ENCODE peak calls at places on chromosomes 2 and 18, in eight cellular contexts. F is AG04449, A is upper lobe of right lung, L is GM13976, X is HCT116, H is NB4, W is BE2C, S is hepatocyte. O is an unnamed sample.

GRCh38 chr2:168480825-168481585 is 24.9 kb downstream of the CERS6 start:
- DNase-seq in L (no peak), F (no peak), X (no peak), W (no peak), H (no peak), A (no peak), S (no peak), O (no peak)

GRCh38 chr2:226622484-226622883 is 177.1 kb downstream of the IRS1 start:
- DNase-seq in X (no peak), S (no peak), L (no peak), F (no peak), A (no peak), H (no peak), W (no peak), O (no peak)

GRCh38 chr18:36075862-36076587 is 8.7 kb upstream of the RPRD1A start:
- DNase-seq in H (peak), A (no peak), X (no peak), L (no peak), S (peak), W (no peak), F (no peak), O (no peak)

GRCh38 chr2:10868465-10869314 is 43.0 kb upstream of the KCNF1 start:
- DNase-seq in X (no peak), F (peak), S (no peak), A (no peak), L (no peak), W (peak), H (no peak), O (no peak)

GRCh38 chr18:955379-956066 is 50.9 kb downstream of the ADCYAP1 start:
- DNase-seq in W (no peak), H (no peak), F (no peak), L (no peak), X (no peak), A (no peak), S (no peak), O (no peak)

GRCh38 chr2:172826522-172826921 is 90.9 kb downstream of the RAPGEF4 start:
- DNase-seq in X (no peak), A (no peak), H (no peak), L (no peak), S (no peak), F (no peak), W (no peak), O (no peak)

GRCh38 chr2:51222106-51222505 is 190.2 kb upstream of the NRXN1 start:
- DNase-seq in W (no peak), F (no peak), A (no peak), S (no peak), X (no peak), L (no peak), H (no peak), O (no peak)

GRCh38 chr2:70766357-70767093 is 1.5 kb downstream of the ADD2 start:
- DNase-seq in F (no peak), H (no peak), L (no peak), A (no peak), S (no peak), X (no peak), W (no peak), O (no peak)

GRCh38 chr18:34817636-34818035 is 107.5 kb downstream of the DTNA start:
- DNase-seq in S (no peak), L (no peak), F (no peak), W (no peak), A (no peak), X (no peak), H (no peak), O (no peak)

GRCh38 chr18:76757925-76758324 is 64.4 kb upstream of the ZNF236 start:
- DNase-seq in A (no peak), F (no peak), S (no peak), X (no peak), W (no peak), L (no peak), H (no peak), O (no peak)

GRCh38 chr2:155842103-155842502 is 490.4 kb downstream of the NR4A2 start:
- DNase-seq in W (no peak), H (no peak), X (no peak), F (no peak), L (no peak), S (no peak), A (no peak), O (no peak)

GRCh38 chr2:67994716-67995115 is 68.1 kb downstream of the C1D start:
- DNase-seq in H (no peak), F (no peak), L (no peak), A (no peak), W (no peak), X (no peak), S (no peak), O (no peak)

DNA sequence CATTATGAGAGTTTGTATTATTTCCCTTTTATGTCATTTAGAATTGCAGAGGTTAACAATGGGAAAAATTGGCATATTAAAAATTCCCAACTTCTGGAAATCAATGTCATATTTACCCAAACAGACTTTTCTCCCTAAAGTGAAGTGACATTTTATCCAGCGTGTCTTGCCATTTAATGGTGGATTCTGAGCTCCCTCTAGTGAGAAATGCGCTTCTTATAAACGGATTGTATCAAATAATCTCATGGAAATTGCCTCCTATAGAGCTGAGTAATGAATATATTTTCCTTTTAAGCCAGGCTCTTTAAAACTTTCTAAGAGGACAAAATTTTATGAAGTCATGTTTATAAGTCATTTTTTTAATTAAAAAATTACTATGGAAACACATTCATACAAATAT is 5.7 kb upstream of the GCFC2 start:
- DNase-seq in S (no peak), F (no peak), A (no peak), H (peak), L (no peak), X (no peak), W (no peak), O (no peak)
- TF ChIP-seq CTCF in S (no peak), F (no peak), A (no peak), H (no peak), L (no peak), X (no peak), W (peak), O (no peak)

GRCh38 chr2:201344663-201345366 is 12.3 kb downstream of the FLACC1 start:
- DNase-seq in S (no peak), A (no peak), W (no peak), L (no peak), X (no peak), F (no peak), H (peak), O (no peak)
- TF ChIP-seq CTCF in S (no peak), A (no peak), W (peak), L (no peak), X (peak), F (no peak), H (no peak), O (no peak)

GRCh38 chr2:191572319-191572718 is 105.6 kb upstream of the NABP1 start:
- DNase-seq in F (no peak), L (no peak), W (no peak), A (no peak), H (no peak), X (no peak), S (no peak), O (no peak)

GRCh38 chr2:191567229-191567628 is 110.7 kb upstream of the NABP1 start:
- DNase-seq in H (no peak), S (no peak), L (no peak), X (no peak), F (no peak), W (no peak), A (no peak), O (no peak)

GRCh38 chr2:191566347-191566746 is 111.6 kb upstream of the NABP1 start:
- DNase-seq in H (peak), L (peak), A (no peak), S (peak), F (no peak), X (peak), W (peak), O (peak)

GRCh38 chr2:191571163-191571769 is 106.7 kb upstream of the NABP1 start:
- DNase-seq in W (no peak), H (peak), S (peak), L (peak), X (peak), A (no peak), F (no peak), O (peak)

DNA sequence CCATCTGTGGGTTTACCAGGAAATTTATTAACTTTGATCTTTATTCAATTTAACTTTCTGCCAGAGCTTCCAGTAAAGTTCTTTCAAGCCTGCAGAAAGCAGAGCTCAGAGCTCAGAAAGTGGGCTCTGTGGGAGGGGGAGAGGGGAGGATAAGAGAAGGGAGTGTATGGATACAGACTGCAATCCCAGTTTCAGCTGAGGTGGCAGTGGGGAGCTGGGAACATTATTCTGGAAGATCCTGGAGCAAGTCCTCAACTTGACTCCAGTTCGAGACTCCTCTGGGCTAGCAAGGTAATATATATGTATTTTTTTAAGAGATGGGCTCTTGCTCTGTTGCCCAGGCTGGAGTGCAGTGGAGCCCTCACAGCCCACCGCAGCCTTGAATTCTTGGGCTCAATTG is 108.9 kb upstream of the NABP1 start:
- DNase-seq in A (no peak), F (no peak), L (no peak), S (no peak), X (no peak), H (no peak), W (no peak), O (no peak)
- TF ChIP-seq CTCF in A (no peak), F (peak), L (no peak), S (no peak), X (no peak), H (no peak), W (no peak), O (no peak)

DNA sequence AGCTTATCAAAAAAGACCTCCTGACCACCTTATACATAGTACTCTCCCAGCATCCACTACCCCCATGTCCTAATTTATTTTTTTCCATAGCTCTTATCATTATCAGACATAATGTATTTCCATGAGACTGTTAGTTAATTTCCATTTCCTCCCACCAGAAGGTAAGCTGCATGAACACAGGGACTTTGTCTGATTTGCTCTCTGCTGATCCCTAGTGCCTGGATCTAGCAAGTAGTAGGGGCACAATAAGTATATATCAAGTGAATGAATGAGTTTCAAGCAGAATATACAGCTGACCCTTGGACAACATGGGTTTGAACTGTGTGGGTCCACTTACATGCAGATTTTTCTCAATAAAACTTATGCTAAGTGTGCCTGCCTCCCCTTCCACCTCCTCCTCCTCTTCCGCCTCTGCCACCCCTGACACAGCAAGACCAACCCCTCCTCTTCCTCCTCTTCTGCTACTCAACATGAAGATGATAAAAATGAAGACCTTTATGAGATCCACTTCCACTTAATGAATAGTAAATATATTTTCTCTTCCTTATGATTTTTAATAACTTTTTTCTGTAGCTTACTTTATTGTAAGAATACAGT is 53.8 kb downstream of the CTAGE1 start:
- DNase-seq in A (no peak), X (no peak), S (no peak), F (no peak), L (no peak), W (no peak), H (peak), O (no peak)
- TF ChIP-seq CTCF in A (peak), X (peak), S (peak), F (no peak), L (no peak), W (peak), H (no peak), O (no peak)

GRCh38 chr2:8333177-8333831 is 348.6 kb upstream of the ID2 start:
- DNase-seq in X (no peak), H (no peak), A (no peak), W (no peak), S (no peak), F (no peak), L (no peak), O (no peak)

GRCh38 chr2:8332646-8333045 is 349.2 kb upstream of the ID2 start:
- DNase-seq in H (no peak), L (no peak), W (no peak), F (no peak), S (no peak), A (no peak), X (no peak), O (no peak)

GRCh38 chr2:8328189-8328588 is 353.7 kb upstream of the ID2 start:
- DNase-seq in F (no peak), L (no peak), W (no peak), S (no peak), A (no peak), X (no peak), H (no peak), O (no peak)

GRCh38 chr2:8327371-8328100 is 354.3 kb upstream of the ID2 start:
- DNase-seq in H (peak), X (no peak), W (no peak), A (no peak), L (no peak), F (no peak), S (no peak), O (no peak)

DNA sequence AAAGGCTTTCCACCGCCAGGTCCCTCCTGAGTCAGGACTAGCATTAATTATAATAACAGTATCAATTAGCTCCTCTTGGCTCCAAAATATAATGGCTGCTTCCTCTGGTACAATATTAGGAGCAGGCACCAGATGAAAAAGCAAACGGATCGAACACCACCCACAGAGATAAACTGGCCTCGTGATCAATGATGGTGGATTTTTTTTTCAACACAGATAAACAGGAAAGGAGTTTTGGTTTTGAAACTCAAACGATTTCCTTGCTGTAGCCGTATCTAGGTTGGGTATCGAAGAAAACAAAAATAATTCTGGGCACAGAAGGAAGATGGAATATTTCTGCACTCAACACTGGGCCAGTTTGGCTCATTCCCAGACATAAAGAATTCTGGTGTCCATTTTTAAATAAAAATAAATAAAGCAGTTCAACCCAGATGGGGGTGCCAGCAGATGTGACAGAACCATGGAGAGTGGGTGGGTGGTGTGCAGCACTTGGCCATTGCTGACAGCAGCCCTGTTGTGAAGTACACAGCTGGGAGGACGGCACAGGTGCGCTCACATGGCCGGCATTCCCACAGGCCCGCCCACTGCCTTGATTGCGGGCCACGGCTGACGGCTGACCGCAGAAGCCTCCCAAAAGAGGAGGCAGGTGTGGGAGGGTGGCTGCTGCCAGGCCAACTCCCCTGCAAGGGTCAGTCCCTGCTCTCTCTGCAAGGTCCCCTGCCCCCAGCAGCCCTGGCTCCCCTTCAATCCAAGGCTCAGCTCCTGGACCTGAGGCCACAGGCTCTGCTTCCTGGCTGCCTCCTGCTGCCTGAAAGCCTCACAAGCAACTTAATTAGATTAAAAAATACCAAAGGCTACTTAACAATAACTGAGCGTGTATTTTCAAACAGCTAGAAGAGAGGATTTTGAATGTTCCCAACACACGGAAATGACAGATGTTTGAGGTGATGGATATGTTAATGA is 351.9 kb upstream of the ID2 start:
- DNase-seq in H (no peak), X (no peak), A (no peak), W (no peak), F (no peak), S (no peak), L (no peak), O (no peak)
- TF ChIP-seq CTCF in H (no peak), X (no peak), A (no peak), W (no peak), F (no peak), S (no peak), L (no peak), O (no peak)

GRCh38 chr2:239590276-239590675 is 189.5 kb upstream of the HDAC4 start:
- DNase-seq in L (no peak), S (no peak), H (no peak), A (no peak), X (no peak), F (no peak), W (no peak), O (no peak)

GRCh38 chr2:239589855-239590254 is 189.0 kb upstream of the HDAC4 start:
- DNase-seq in S (no peak), H (no peak), W (no peak), F (no peak), X (no peak), L (no peak), A (peak), O (no peak)

GRCh38 chr2:239588451-239589269 is 187.8 kb upstream of the HDAC4 start:
- DNase-seq in S (no peak), H (no peak), F (no peak), A (peak), W (peak), L (no peak), X (no peak), O (no peak)

GRCh38 chr2:239587836-239588235 is 187.0 kb upstream of the HDAC4 start:
- DNase-seq in L (no peak), H (no peak), S (no peak), W (no peak), X (no peak), A (no peak), F (no peak), O (no peak)

DNA sequence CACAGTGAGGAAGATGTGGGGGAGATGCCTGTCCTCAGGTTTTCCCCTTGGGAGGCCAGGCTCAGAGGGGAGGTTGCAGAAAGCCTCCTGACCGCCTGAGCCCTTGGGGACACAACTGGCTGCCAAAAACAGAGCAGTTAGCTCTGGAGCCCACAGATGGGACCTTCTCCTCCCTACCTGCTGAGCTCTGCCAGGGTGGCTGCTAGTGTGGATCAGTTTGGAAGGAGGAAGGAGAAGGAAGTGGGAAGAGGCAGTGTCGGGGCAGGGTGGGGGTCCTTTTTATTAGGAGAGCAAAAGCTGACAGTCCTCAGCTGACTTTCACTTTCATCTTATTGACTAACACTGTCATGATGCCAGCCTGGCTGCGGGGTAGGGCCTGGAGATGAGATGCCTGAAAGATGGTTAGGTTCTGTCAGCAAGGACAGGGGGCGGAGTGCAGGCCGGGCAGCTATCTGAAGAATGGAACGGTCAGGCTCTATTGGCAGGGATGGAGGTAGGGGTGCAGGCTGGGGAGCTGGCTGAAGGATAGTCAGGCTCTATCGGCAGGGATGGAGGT is 188.5 kb upstream of the HDAC4 start:
- DNase-seq in A (peak), L (no peak), H (peak), F (no peak), S (no peak), W (no peak), X (no peak), O (no peak)
- TF ChIP-seq CTCF in A (no peak), L (no peak), H (no peak), F (no peak), S (no peak), W (no peak), X (no peak), O (no peak)

GRCh38 chr18:52408800-52409302 is 68.9 kb downstream of the DCC start:
- DNase-seq in H (no peak), S (no peak), X (no peak), W (no peak), F (no peak), L (no peak), A (no peak), O (no peak)

DNA sequence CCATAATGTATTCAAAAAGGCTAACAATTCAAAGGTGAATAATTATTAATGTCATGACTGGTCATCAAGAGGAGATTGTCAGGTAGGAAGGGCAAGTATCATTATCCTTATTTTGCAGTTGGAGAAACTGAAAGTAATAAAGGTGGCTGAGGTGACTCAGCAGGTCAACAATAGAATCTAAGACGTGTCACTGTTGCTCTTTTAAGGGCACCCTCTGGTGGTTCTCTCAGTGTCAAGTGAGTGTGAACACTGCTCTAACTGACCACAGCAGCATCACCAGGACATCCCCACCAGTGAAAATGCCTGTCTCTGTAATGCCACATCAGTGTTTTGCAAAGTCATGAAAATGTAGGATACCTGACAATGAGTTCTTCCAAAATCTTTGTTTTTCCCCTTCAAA is 69.7 kb downstream of the DCC start:
- DNase-seq in F (no peak), S (peak), L (peak), H (peak), X (no peak), W (no peak), A (no peak), O (peak)
- TF ChIP-seq CTCF in F (no peak), S (peak), L (peak), H (no peak), X (no peak), W (no peak), A (no peak), O (no peak)

O was measured in activated CD8-positive, alpha-beta T cell treated with anti-CD3 and anti-CD28 coated beads for 36 hours.